ENCODE peak calls at places on chromosomes 12 and 14, in four cellular contexts. V is GM12878, M is K562, P is HepG2. U is an unnamed sample.

GRCh38 chr12:49098035-49098451 is 3.4 kb upstream of the DHH start:
- DNase-seq in V (no peak), M (peak; percentile 75), P (peak; percentile 28), U (peak; percentile 78)

GRCh38 chr12:2323538-2324261 is 270.9 kb downstream of the CACNA1C start:
- DNase-seq in V (no peak), M (no peak), P (no peak), U (no peak)

GRCh38 chr14:27881646-27882045 is 884.9 kb upstream of the FOXG1 start:
- DNase-seq in V (no peak), M (no peak), P (no peak), U (no peak)

GRCh38 chr12:50677858-50678257 is 86.0 kb upstream of the ATF1 start:
- DNase-seq in V (no peak), M (no peak), P (no peak), U (no peak)

GRCh38 chr12:54419088-54419887 is at the start of gene ITGA5:
- DNase-seq in V (no peak), M (peak; percentile 82), P (no peak), U (peak; percentile 73)

GRCh38 chr12:6461401-6462233 is 8.9 kb downstream of the VAMP1 start:
- DNase-seq in V (peak; percentile 95), M (no peak), P (no peak), U (no peak)

GRCh38 chr12:12613334-12613733 is 1.7 kb downstream of the CREBL2 start:
- DNase-seq in V (no peak), M (no peak), P (no peak), U (no peak)

GRCh38 chr14:51462182-51462581 is 189.5 kb upstream of the FRMD6 start:
- DNase-seq in V (no peak), M (no peak), P (no peak), U (no peak)

GRCh38 chr14:95370076-95370475 is 50.4 kb upstream of the CLMN start:
- DNase-seq in V (no peak), M (no peak), P (no peak), U (no peak)

GRCh38 chr12:116559330-116560080 is at the start of gene MAP1LC3B2:
- DNase-seq in V (peak; percentile 97), M (peak; percentile 93), P (peak; percentile 15), U (no peak)

GRCh38 chr14:75372260-75372659 is 55.6 kb upstream of the JDP2 start:
- DNase-seq in V (no peak), M (no peak), P (no peak), U (no peak)

GRCh38 chr14:95314609-95315008 is 5.1 kb downstream of the CLMN start:
- DNase-seq in V (peak; percentile 45), M (no peak), P (no peak), U (no peak)

GRCh38 chr12:46835785-46836184 is 10.0 kb upstream of the SLC38A4 start:
- DNase-seq in V (no peak), M (no peak), P (no peak), U (no peak)

GRCh38 chr12:119202544-119202943 is 23.8 kb downstream of the HSPB8 start:
- DNase-seq in V (no peak), M (no peak), P (no peak), U (no peak)

GRCh38 chr14:88106377-88106776 is 101.4 kb downstream of the GPR65 start:
- DNase-seq in V (no peak), M (no peak), P (no peak), U (no peak)

GRCh38 chr14:92440345-92441003 is 73.1 kb upstream of the RIN3 start:
- DNase-seq in V (no peak), M (no peak), P (no peak), U (no peak)

GRCh38 chr12:121295746-121296617 is 527 bp downstream of the CAMKK2 start:
- DNase-seq in V (no peak), M (peak; percentile 36), P (peak; percentile 27), U (peak; percentile 21)
- TF ChIP-seq SP1 in V (no peak), M (no peak), P (no peak), U (no peak)

GRCh38 chr14:65486856-65487255 is 74.3 kb downstream of the FUT8 start:
- DNase-seq in V (no peak), M (no peak), P (no peak), U (no peak)
- TF ChIP-seq TARDBP in V (no peak), M (no peak), P (no peak), U (no peak)

GRCh38 chr12:71639341-71639760 is 24.3 kb downstream of the ZFC3H1 start:
- DNase-seq in V (no peak), M (peak; percentile 26), P (peak; percentile 53), U (no peak)
- TF ChIP-seq SP1 in V (no peak), M (no peak), P (no peak), U (no peak)

GRCh38 chr14:93691042-93691780 is 97.1 kb downstream of the PRIMA1 start:
- DNase-seq in V (no peak), M (no peak), P (no peak), U (no peak)

GRCh38 chr14:93688794-93689193 is 99.5 kb downstream of the PRIMA1 start:
- DNase-seq in V (no peak), M (no peak), P (no peak), U (no peak)

GRCh38 chr14:93688239-93688666 is 100.0 kb downstream of the PRIMA1 start:
- DNase-seq in V (no peak), M (no peak), P (no peak), U (no peak)

DNA sequence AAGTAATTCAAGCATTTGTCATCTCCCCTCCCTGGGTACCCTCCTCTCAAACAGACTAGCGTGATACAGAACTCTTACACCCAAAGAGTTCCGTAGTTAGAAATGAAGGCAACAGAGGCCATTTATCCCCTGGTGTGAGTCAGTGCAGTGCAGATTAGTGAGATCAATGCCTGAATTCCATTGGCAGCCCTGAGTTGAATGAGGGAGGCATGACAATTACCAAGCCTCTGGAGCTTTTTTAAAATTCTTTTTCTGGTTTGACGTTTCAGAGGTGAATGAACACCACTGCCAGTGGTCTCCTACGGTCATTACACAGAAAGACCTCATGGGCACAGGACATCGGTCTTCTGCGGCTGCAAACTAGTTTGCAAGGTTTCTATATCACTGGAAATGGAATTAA is 94.4 kb downstream of the PRIMA1 start:
- DNase-seq in V (no peak), M (no peak), P (no peak), U (no peak)
- TF ChIP-seq TARDBP in V (no peak), M (no peak), P (no peak), U (no peak)

DNA sequence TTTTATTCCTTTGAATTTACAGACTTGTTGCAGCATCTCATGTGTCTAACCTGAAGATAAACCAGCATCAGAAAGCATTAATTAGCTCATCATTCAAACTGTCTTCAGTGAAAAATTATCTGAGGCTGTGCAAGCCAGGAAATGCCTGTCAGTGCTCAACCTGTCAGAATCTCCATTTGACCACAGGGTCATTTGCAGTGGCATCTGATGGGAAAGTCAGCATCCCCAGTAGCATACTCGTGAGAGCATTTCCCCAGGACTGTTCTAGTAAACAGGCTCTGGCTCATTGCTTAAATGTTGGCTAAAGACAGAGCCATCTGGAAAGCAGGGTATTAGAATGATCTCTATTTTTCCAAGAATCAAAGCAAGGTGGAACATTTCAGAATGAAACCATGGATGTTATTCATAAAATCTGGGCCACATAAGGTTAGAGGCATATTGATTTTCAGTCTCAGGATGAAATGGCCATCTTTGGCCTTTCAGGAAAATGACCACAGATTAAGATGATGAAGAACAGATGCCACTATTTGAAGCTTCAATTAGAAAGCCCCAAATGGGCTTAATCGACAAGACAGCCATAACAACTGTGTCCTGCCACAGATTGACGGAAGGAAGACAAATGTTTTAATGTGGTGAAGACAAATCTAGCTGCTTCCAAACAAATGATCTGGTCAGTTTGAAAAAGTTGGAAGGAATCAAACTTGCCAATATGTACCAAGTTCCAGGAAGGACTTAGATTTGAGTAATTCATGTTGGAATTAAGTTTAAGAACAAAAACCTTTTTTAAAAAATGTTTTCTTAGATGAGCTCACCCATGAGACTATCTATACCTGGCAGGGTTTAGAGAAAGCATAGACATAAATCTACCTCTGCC is 94.1 kb upstream of the FAR2 start:
- DNase-seq in V (no peak), M (no peak), P (no peak), U (no peak)
- TF ChIP-seq SP1 in V (no peak), M (no peak), P (no peak), U (no peak)

GRCh38 chr12:124399622-124400021 is 104.7 kb downstream of the RFLNA start:
- DNase-seq in V (no peak), M (peak; percentile 69), P (peak; percentile 18), U (peak; percentile 71)

GRCh38 chr12:124396544-124397398 is 101.9 kb downstream of the RFLNA start:
- DNase-seq in V (no peak), M (peak; percentile 30), P (no peak), U (no peak)

GRCh38 chr12:124398578-124399227 is 103.8 kb downstream of the RFLNA start:
- DNase-seq in V (no peak), M (no peak), P (no peak), U (no peak)

GRCh38 chr12:124397399-124397679 is 102.4 kb downstream of the RFLNA start:
- DNase-seq in V (no peak), M (no peak), P (no peak), U (no peak)

GRCh38 chr12:124397807-124398577 is 103.1 kb downstream of the RFLNA start:
- DNase-seq in V (no peak), M (peak; percentile 35), P (no peak), U (no peak)
- TF ChIP-seq TARDBP in V (no peak), M (no peak), P (no peak), U (no peak)

GRCh38 chr14:35335388-35336092 is 43.4 kb downstream of the PSMA6 start:
- DNase-seq in V (no peak), M (no peak), P (peak; percentile 86), U (no peak)

GRCh38 chr14:35333347-35333730 is 41.2 kb downstream of the PSMA6 start:
- DNase-seq in V (no peak), M (no peak), P (no peak), U (no peak)

GRCh38 chr14:35331605-35332516 is 39.7 kb downstream of the PSMA6 start:
- DNase-seq in V (no peak), M (no peak), P (peak; percentile 75), U (peak; percentile 12)

GRCh38 chr14:35332517-35333346 is 40.5 kb downstream of the PSMA6 start:
- DNase-seq in V (no peak), M (no peak), P (no peak), U (peak; percentile 3)

GRCh38 chr14:35333797-35334743 is 41.9 kb downstream of the PSMA6 start:
- DNase-seq in V (no peak), M (no peak), P (peak; percentile 78), U (no peak)
- TF ChIP-seq SP1 in V (no peak), M (no peak), P (no peak), U (no peak)

GRCh38 chr12:102430661-102431060 is 49.7 kb downstream of the IGF1 start:
- DNase-seq in V (no peak), M (no peak), P (no peak), U (no peak)
- TF ChIP-seq TARDBP in V (no peak), M (no peak), P (no peak), U (no peak)